ENCODE peak calls at places on chromosomes 13 and 19, in four cellular contexts. Y, M, S and I are unnamed samples.

GRCh38 chr13:41568990-41569387 is 111.6 kb downstream of the RGCC start:
- DNase-seq in M (no peak), Y (no peak), S (no peak), I (no peak)

GRCh38 chr13:76667551-76667950 is 218.7 kb downstream of the KCTD12 start:
- DNase-seq in Y (no peak), S (no peak), M (peak), I (peak)

GRCh38 chr19:5627395-5627904 is 4.6 kb downstream of the SAFB start:
- DNase-seq in M (peak), S (no peak), Y (no peak), I (peak)

GRCh38 chr19:5436101-5436947 is 18.9 kb upstream of the ZNRF4 start:
- DNase-seq in M (peak), Y (no peak), S (no peak), I (no peak)

GRCh38 chr13:93476175-93476574 is 249.6 kb downstream of the GPC6 start:
- DNase-seq in Y (no peak), S (no peak), M (no peak), I (no peak)

GRCh38 chr13:49330546-49330864 is 82.8 kb downstream of the CDADC1 start:
- DNase-seq in Y (no peak), M (no peak), S (no peak), I (no peak)

GRCh38 chr19:30047355-30047895 is 105.4 kb downstream of the URI1 start:
- DNase-seq in Y (no peak), S (no peak), M (no peak), I (no peak)

GRCh38 chr13:41827507-41828213 is 133.2 kb downstream of the VWA8 start:
- DNase-seq in Y (no peak), M (no peak), S (no peak), I (no peak)

GRCh38 chr19:3034194-3034844 is 5.2 kb upstream of the TLE2 start:
- DNase-seq in S (no peak), Y (no peak), M (no peak), I (no peak)

GRCh38 chr13:101511766-101512165 is 59.3 kb downstream of the ITGBL1 start:
- DNase-seq in Y (no peak), S (no peak), M (no peak), I (no peak)

GRCh38 chr13:30364876-30365275 is 57.4 kb upstream of the UBE2L5 start:
- DNase-seq in Y (no peak), S (no peak), M (no peak), I (no peak)

GRCh38 chr13:112785419-112785856 is 95.6 kb downstream of the ATP11A start:
- DNase-seq in M (no peak), Y (no peak), S (no peak), I (no peak)

GRCh38 chr13:97548138-97548537 is 114.2 kb downstream of the RAP2A start:
- DNase-seq in S (no peak), M (no peak), Y (no peak), I (no peak)

GRCh38 chr13:21675095-21676007 is 4.5 kb downstream of the FGF9 start:
- DNase-seq in M (peak), S (peak), Y (no peak), I (peak)

GRCh38 chr19:39802958-39803357 is 24.3 kb downstream of the LEUTX start:
- DNase-seq in Y (no peak), S (no peak), M (no peak), I (no peak)